ENCODE peak calls at places on chromosome 11, in seven cellular contexts. One of them, this sample, is unnamed.

GRCh38 chr11:69447786-69448185 is 33.7 kb upstream of the LINC01488 start:
- DNase-seq in left ventricle myocardium inferior: peak
- DNase-seq in AG10803: no peak
- DNase-seq in A549: no peak
- DNase-seq in fibroblast of mammary gland: no peak
- DNase-seq in mammary epithelial cell: peak
- DNase-seq in CD8-positive, alpha-beta T cell: no peak
- DNase-seq in this sample: peak

GRCh38 chr11:91790346-91790745 is 434.3 kb upstream of the FAT3 start:
- DNase-seq in left ventricle myocardium inferior: no peak
- DNase-seq in AG10803: no peak
- DNase-seq in A549: no peak
- DNase-seq in fibroblast of mammary gland: no peak
- DNase-seq in mammary epithelial cell: no peak
- DNase-seq in CD8-positive, alpha-beta T cell: no peak
- DNase-seq in this sample: no peak

GRCh38 chr11:14423633-14424032 is 64.7 kb upstream of the RRAS2 start:
- DNase-seq in left ventricle myocardium inferior: no peak
- DNase-seq in AG10803: peak
- DNase-seq in A549: no peak
- DNase-seq in fibroblast of mammary gland: peak
- DNase-seq in mammary epithelial cell: no peak
- DNase-seq in CD8-positive, alpha-beta T cell: no peak
- DNase-seq in this sample: peak

GRCh38 chr11:69044111-69045013 is 4.4 kb upstream of the TPCN2 start:
- DNase-seq in left ventricle myocardium inferior: peak
- DNase-seq in AG10803: peak
- DNase-seq in A549: peak
- DNase-seq in fibroblast of mammary gland: peak
- DNase-seq in mammary epithelial cell: peak
- DNase-seq in CD8-positive, alpha-beta T cell: no peak
- DNase-seq in this sample: peak

GRCh38 chr11:126426820-126427749 is 71.6 kb downstream of the ST3GAL4 start:
- DNase-seq in left ventricle myocardium inferior: no peak
- DNase-seq in AG10803: no peak
- DNase-seq in A549: no peak
- DNase-seq in fibroblast of mammary gland: no peak
- DNase-seq in mammary epithelial cell: no peak
- DNase-seq in CD8-positive, alpha-beta T cell: no peak
- DNase-seq in this sample: no peak

GRCh38 chr11:123064268-123064657 is 2.3 kb upstream of the HSPA8 start:
- DNase-seq in left ventricle myocardium inferior: no peak
- DNase-seq in AG10803: no peak
- DNase-seq in A549: no peak
- DNase-seq in fibroblast of mammary gland: no peak
- DNase-seq in mammary epithelial cell: no peak
- DNase-seq in CD8-positive, alpha-beta T cell: no peak
- DNase-seq in this sample: no peak

GRCh38 chr11:10395196-10395897 is 59.7 kb upstream of the AMPD3 start:
- DNase-seq in left ventricle myocardium inferior: no peak
- DNase-seq in AG10803: no peak
- DNase-seq in A549: no peak
- DNase-seq in fibroblast of mammary gland: no peak
- DNase-seq in mammary epithelial cell: no peak
- DNase-seq in CD8-positive, alpha-beta T cell: no peak
- DNase-seq in this sample: no peak

GRCh38 chr11:76371170-76371569 is 9.8 kb downstream of the THAP12 start:
- DNase-seq in left ventricle myocardium inferior: no peak
- DNase-seq in AG10803: peak
- DNase-seq in A549: peak
- DNase-seq in fibroblast of mammary gland: peak
- DNase-seq in mammary epithelial cell: peak
- DNase-seq in CD8-positive, alpha-beta T cell: no peak
- DNase-seq in this sample: peak

GRCh38 chr11:2214527-2215229 is 43.1 kb upstream of the TH start:
- DNase-seq in left ventricle myocardium inferior: no peak
- DNase-seq in AG10803: no peak
- DNase-seq in A549: no peak
- DNase-seq in fibroblast of mammary gland: no peak
- DNase-seq in mammary epithelial cell: no peak
- DNase-seq in CD8-positive, alpha-beta T cell: no peak
- DNase-seq in this sample: no peak

GRCh38 chr11:80156062-80156461 is 715.2 kb upstream of the TENM4 start:
- DNase-seq in left ventricle myocardium inferior: no peak
- DNase-seq in AG10803: no peak
- DNase-seq in A549: no peak
- DNase-seq in fibroblast of mammary gland: no peak
- DNase-seq in mammary epithelial cell: no peak
- DNase-seq in CD8-positive, alpha-beta T cell: no peak
- DNase-seq in this sample: no peak

GRCh38 chr11:12031856-12032526 is 23.6 kb upstream of the DKK3 start:
- DNase-seq in left ventricle myocardium inferior: no peak
- DNase-seq in AG10803: no peak
- DNase-seq in A549: no peak
- DNase-seq in fibroblast of mammary gland: no peak
- DNase-seq in mammary epithelial cell: no peak
- DNase-seq in CD8-positive, alpha-beta T cell: no peak
- DNase-seq in this sample: no peak

GRCh38 chr11:94793822-94794221 is 25.7 kb downstream of the AMOTL1 start:
- DNase-seq in left ventricle myocardium inferior: no peak
- DNase-seq in AG10803: no peak
- DNase-seq in A549: no peak
- DNase-seq in fibroblast of mammary gland: peak
- DNase-seq in mammary epithelial cell: peak
- DNase-seq in CD8-positive, alpha-beta T cell: no peak
- DNase-seq in this sample: no peak

GRCh38 chr11:45333506-45333971 is 47.4 kb upstream of the SYT13 start:
- DNase-seq in left ventricle myocardium inferior: peak
- DNase-seq in AG10803: peak
- DNase-seq in A549: peak
- DNase-seq in fibroblast of mammary gland: peak
- DNase-seq in mammary epithelial cell: no peak
- DNase-seq in CD8-positive, alpha-beta T cell: no peak
- DNase-seq in this sample: peak

GRCh38 chr11:2708757-2709281 is 9.0 kb upstream of the KCNQ1OT1 start:
- DNase-seq in left ventricle myocardium inferior: no peak
- DNase-seq in AG10803: no peak
- DNase-seq in A549: no peak
- DNase-seq in fibroblast of mammary gland: peak
- DNase-seq in mammary epithelial cell: no peak
- DNase-seq in CD8-positive, alpha-beta T cell: no peak
- DNase-seq in this sample: no peak

GRCh38 chr11:7622731-7623130 is 50.6 kb downstream of the CYB5R2 start:
- DNase-seq in left ventricle myocardium inferior: no peak
- DNase-seq in AG10803: no peak
- DNase-seq in A549: no peak
- DNase-seq in fibroblast of mammary gland: no peak
- DNase-seq in mammary epithelial cell: no peak
- DNase-seq in CD8-positive, alpha-beta T cell: no peak
- DNase-seq in this sample: no peak

GRCh38 chr11:120104041-120104440 is 33.9 kb downstream of the TRIM29 start:
- DNase-seq in left ventricle myocardium inferior: no peak
- DNase-seq in AG10803: no peak
- DNase-seq in A549: no peak
- DNase-seq in fibroblast of mammary gland: no peak
- DNase-seq in mammary epithelial cell: no peak
- DNase-seq in CD8-positive, alpha-beta T cell: no peak
- DNase-seq in this sample: no peak

GRCh38 chr11:121929581-121929980 is 186.4 kb downstream of the BLID start:
- DNase-seq in left ventricle myocardium inferior: peak
- DNase-seq in AG10803: peak
- DNase-seq in A549: no peak
- DNase-seq in fibroblast of mammary gland: peak
- DNase-seq in mammary epithelial cell: no peak
- DNase-seq in CD8-positive, alpha-beta T cell: no peak
- DNase-seq in this sample: peak

GRCh38 chr11:128667873-128668272 is 26.0 kb upstream of the FLI1 start:
- DNase-seq in left ventricle myocardium inferior: no peak
- DNase-seq in AG10803: no peak
- DNase-seq in A549: no peak
- DNase-seq in fibroblast of mammary gland: peak
- DNase-seq in mammary epithelial cell: no peak
- DNase-seq in CD8-positive, alpha-beta T cell: no peak
- DNase-seq in this sample: peak

GRCh38 chr11:108498046-108498815 is at the start of gene POGLUT3:
- DNase-seq in left ventricle myocardium inferior: peak
- DNase-seq in AG10803: peak
- DNase-seq in A549: peak
- DNase-seq in fibroblast of mammary gland: peak
- DNase-seq in mammary epithelial cell: no peak
- DNase-seq in CD8-positive, alpha-beta T cell: peak
- DNase-seq in this sample: peak

GRCh38 chr11:69142894-69143293 is 12.8 kb upstream of the SMIM38 start:
- DNase-seq in left ventricle myocardium inferior: no peak
- DNase-seq in AG10803: no peak
- DNase-seq in A549: no peak
- DNase-seq in fibroblast of mammary gland: no peak
- DNase-seq in mammary epithelial cell: no peak
- DNase-seq in CD8-positive, alpha-beta T cell: no peak
- DNase-seq in this sample: no peak

GRCh38 chr11:47148274-47148673 is 28.4 kb downstream of the ARFGAP2 start:
- DNase-seq in left ventricle myocardium inferior: no peak
- DNase-seq in AG10803: no peak
- DNase-seq in A549: no peak
- DNase-seq in fibroblast of mammary gland: no peak
- DNase-seq in mammary epithelial cell: no peak
- DNase-seq in CD8-positive, alpha-beta T cell: no peak
- DNase-seq in this sample: no peak

GRCh38 chr11:19073454-19074415 is 13.2 kb upstream of the MRGPRX2 start:
- DNase-seq in left ventricle myocardium inferior: no peak
- DNase-seq in AG10803: no peak
- DNase-seq in A549: no peak
- DNase-seq in fibroblast of mammary gland: no peak
- DNase-seq in mammary epithelial cell: no peak
- DNase-seq in CD8-positive, alpha-beta T cell: no peak
- DNase-seq in this sample: no peak

GRCh38 chr11:61694971-61695706 is 14.9 kb downstream of the DAGLA start:
- DNase-seq in left ventricle myocardium inferior: peak
- DNase-seq in AG10803: no peak
- DNase-seq in A549: no peak
- DNase-seq in fibroblast of mammary gland: no peak
- DNase-seq in mammary epithelial cell: peak
- DNase-seq in CD8-positive, alpha-beta T cell: no peak
- DNase-seq in this sample: no peak

GRCh38 chr11:57214494-57214893 is 22.6 kb downstream of the APLNR start:
- DNase-seq in left ventricle myocardium inferior: no peak
- DNase-seq in AG10803: peak
- DNase-seq in A549: peak
- DNase-seq in fibroblast of mammary gland: peak
- DNase-seq in mammary epithelial cell: peak
- DNase-seq in CD8-positive, alpha-beta T cell: no peak
- DNase-seq in this sample: peak

GRCh38 chr11:19574916-19575315 is 137.7 kb upstream of the NAV2 start:
- DNase-seq in left ventricle myocardium inferior: no peak
- DNase-seq in AG10803: no peak
- DNase-seq in A549: no peak
- DNase-seq in fibroblast of mammary gland: no peak
- DNase-seq in mammary epithelial cell: no peak
- DNase-seq in CD8-positive, alpha-beta T cell: no peak
- DNase-seq in this sample: no peak

GRCh38 chr11:80432051-80432450 is 991.2 kb upstream of the TENM4 start:
- DNase-seq in left ventricle myocardium inferior: no peak
- DNase-seq in AG10803: no peak
- DNase-seq in A549: no peak
- DNase-seq in fibroblast of mammary gland: no peak
- DNase-seq in mammary epithelial cell: no peak
- DNase-seq in CD8-positive, alpha-beta T cell: no peak
- DNase-seq in this sample: no peak

GRCh38 chr11:84865257-84865656 is 761.9 kb downstream of the DLG2 start:
- DNase-seq in left ventricle myocardium inferior: no peak
- DNase-seq in AG10803: no peak
- DNase-seq in A549: no peak
- DNase-seq in fibroblast of mammary gland: peak
- DNase-seq in mammary epithelial cell: peak
- DNase-seq in CD8-positive, alpha-beta T cell: no peak
- DNase-seq in this sample: no peak

GRCh38 chr11:59158206-59159068 is 13.5 kb upstream of the DTX4 start:
- DNase-seq in left ventricle myocardium inferior: peak
- DNase-seq in AG10803: peak
- DNase-seq in A549: peak
- DNase-seq in fibroblast of mammary gland: peak
- DNase-seq in mammary epithelial cell: peak
- DNase-seq in CD8-positive, alpha-beta T cell: peak
- DNase-seq in this sample: peak
- TF ChIP-seq CTCF in left ventricle myocardium inferior: peak
- TF ChIP-seq CTCF in AG10803: peak
- TF ChIP-seq CTCF in A549: peak
- TF ChIP-seq CTCF in fibroblast of mammary gland: peak
- TF ChIP-seq CTCF in mammary epithelial cell: peak
- TF ChIP-seq CTCF in CD8-positive, alpha-beta T cell: peak
- TF ChIP-seq CTCF in this sample: peak

GRCh38 chr11:116773203-116774112 is 671 bp upstream of the BUD13 start:
- DNase-seq in left ventricle myocardium inferior: no peak
- DNase-seq in AG10803: no peak
- DNase-seq in A549: no peak
- DNase-seq in fibroblast of mammary gland: no peak
- DNase-seq in mammary epithelial cell: peak
- DNase-seq in CD8-positive, alpha-beta T cell: no peak
- DNase-seq in this sample: no peak
- TF ChIP-seq CTCF in left ventricle myocardium inferior: no peak
- TF ChIP-seq CTCF in AG10803: no peak
- TF ChIP-seq CTCF in A549: no peak
- TF ChIP-seq CTCF in fibroblast of mammary gland: no peak
- TF ChIP-seq CTCF in mammary epithelial cell: no peak
- TF ChIP-seq CTCF in CD8-positive, alpha-beta T cell: no peak
- TF ChIP-seq CTCF in this sample: no peak

DNA sequence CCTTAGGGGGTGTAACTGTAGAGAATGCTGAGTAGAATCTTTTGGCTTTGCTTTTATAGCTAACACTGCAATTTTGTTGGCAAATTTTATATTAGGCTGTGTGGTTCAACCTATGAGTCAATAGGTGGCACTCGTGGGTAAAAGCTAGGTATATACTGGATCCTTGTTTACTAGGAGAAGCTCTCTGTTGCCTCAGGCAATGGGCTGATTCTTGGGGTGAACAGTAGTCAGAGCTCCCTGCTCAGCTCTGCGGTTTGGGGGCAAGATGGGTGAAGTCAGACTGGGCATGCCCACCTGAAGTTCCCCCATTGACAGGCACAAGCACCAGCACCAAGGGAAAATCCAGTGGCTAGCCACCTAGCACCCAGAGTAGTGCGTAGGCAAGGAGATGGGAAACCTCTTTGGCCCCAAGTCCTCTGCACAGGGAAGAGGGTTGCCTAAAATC is 238.7 kb downstream of the FAM181B start:
- DNase-seq in left ventricle myocardium inferior: no peak
- DNase-seq in AG10803: no peak
- DNase-seq in A549: no peak
- DNase-seq in fibroblast of mammary gland: peak
- DNase-seq in mammary epithelial cell: peak
- DNase-seq in CD8-positive, alpha-beta T cell: no peak
- DNase-seq in this sample: no peak
- TF ChIP-seq CTCF in left ventricle myocardium inferior: peak
- TF ChIP-seq CTCF in AG10803: no peak
- TF ChIP-seq CTCF in A549: no peak
- TF ChIP-seq CTCF in fibroblast of mammary gland: peak
- TF ChIP-seq CTCF in mammary epithelial cell: peak
- TF ChIP-seq CTCF in CD8-positive, alpha-beta T cell: no peak
- TF ChIP-seq CTCF in this sample: no peak

GRCh38 chr11:73760680-73761402 is at the start of gene RAB6A:
- DNase-seq in left ventricle myocardium inferior: peak
- DNase-seq in AG10803: peak
- DNase-seq in A549: peak
- DNase-seq in fibroblast of mammary gland: peak
- DNase-seq in mammary epithelial cell: peak
- DNase-seq in CD8-positive, alpha-beta T cell: peak
- DNase-seq in this sample: peak
- TF ChIP-seq CTCF in left ventricle myocardium inferior: peak
- TF ChIP-seq CTCF in AG10803: peak
- TF ChIP-seq CTCF in A549: no peak
- TF ChIP-seq CTCF in fibroblast of mammary gland: no peak
- TF ChIP-seq CTCF in mammary epithelial cell: peak
- TF ChIP-seq CTCF in CD8-positive, alpha-beta T cell: peak
- TF ChIP-seq CTCF in this sample: peak

GRCh38 chr11:101390539-101390938 is 193.3 kb downstream of the TRPC6 start:
- DNase-seq in left ventricle myocardium inferior: no peak
- DNase-seq in AG10803: peak
- DNase-seq in A549: no peak
- DNase-seq in fibroblast of mammary gland: peak
- DNase-seq in mammary epithelial cell: no peak
- DNase-seq in CD8-positive, alpha-beta T cell: no peak
- DNase-seq in this sample: no peak
- TF ChIP-seq CTCF in left ventricle myocardium inferior: peak
- TF ChIP-seq CTCF in AG10803: peak
- TF ChIP-seq CTCF in A549: peak
- TF ChIP-seq CTCF in fibroblast of mammary gland: peak
- TF ChIP-seq CTCF in mammary epithelial cell: peak
- TF ChIP-seq CTCF in CD8-positive, alpha-beta T cell: no peak
- TF ChIP-seq CTCF in this sample: peak